ENCODE peak calls at places on chromosomes 3 and 15, in six cellular contexts. K is ACHN; R is HEK293T; V is natural killer cell treated with Interleukin-12 subunit alpha and Interleukin-12 subunit beta and Interleukin-15 and Interleukin-18, amount 100 ng/mL, for 72 hours; T is MM.1S; E is HL-60. L is an unnamed sample.

GRCh38 chr15:69834756-69835155 is 263.0 kb downstream of the TLE3 start:
- DNase-seq in T (no peak), E (no peak), R (no peak), V (no peak), K (no peak), L (no peak)

GRCh38 chr15:63466378-63467192 is 37.8 kb upstream of the USP3 start:
- DNase-seq in E (peak; percentile 72), R (peak; percentile 48), V (peak; percentile 67), T (peak; percentile 81), K (peak; percentile 64), L (peak; percentile 44)

GRCh38 chr3:46409735-46410489 is 2.9 kb downstream of the CCRL2 start:
- DNase-seq in K (no peak), T (no peak), E (no peak), V (peak; percentile 45), R (no peak), L (no peak)

GRCh38 chr3:160968731-160969130 is 136.4 kb downstream of the B3GALNT1 start:
- DNase-seq in R (no peak), T (no peak), V (no peak), E (no peak), K (no peak), L (no peak)

GRCh38 chr15:40633178-40633577 is 39.1 kb downstream of the KNL1 start:
- DNase-seq in V (no peak), K (no peak), R (no peak), T (no peak), E (no peak), L (no peak)

GRCh38 chr15:80695099-80695910 is at the start of gene ABHD17C:
- DNase-seq in V (peak; percentile 68), K (peak; percentile 51), T (peak; percentile 63), E (peak; percentile 28), R (peak; percentile 77), L (peak; percentile 50)

GRCh38 chr3:55245391-55245790 is 241.7 kb downstream of the WNT5A start:
- DNase-seq in R (no peak), K (no peak), T (no peak), V (no peak), E (no peak), L (no peak)

GRCh38 chr3:27467545-27467944 is 16.6 kb downstream of the SLC4A7 start:
- DNase-seq in E (no peak), K (peak; percentile 63), T (peak; percentile 53), V (no peak), R (peak; percentile 33), L (no peak)

L was measured in activated T-helper 1 cell treated with anti-CD3 and anti-CD28 coated beads, Interleukin-12 subunit alpha, Interleukin-12 subunit beta, Interleukin-2, Interleukin-4 antibody, amounts not matched to agents 30 ng/mL and 10 ng/mL and 1 ng/mL, durations not matched to agents 14 hours and 24 hours and 36 hours.